ENCODE peak calls at places on chromosomes 7 and 10, in four cellular contexts. G, X, H and U are unnamed samples.

GRCh38 chr10:58023341-58024073 is 244.2 kb downstream of the IPMK start:
- DNase-seq in G (peak; percentile 90), X (no peak), H (peak; percentile 76), U (peak; percentile 75)

GRCh38 chr10:78934499-78934898 is 134.3 kb upstream of the ZMIZ1 start:
- DNase-seq in G (no peak), X (no peak), H (peak; percentile 20), U (no peak)

GRCh38 chr7:106653488-106653887 is 7.5 kb downstream of the CCDC71L start:
- DNase-seq in G (no peak), X (no peak), H (no peak), U (no peak)

GRCh38 chr7:150372271-150373048 is 3.8 kb downstream of the REPIN1 start:
- DNase-seq in G (no peak), X (no peak), H (no peak), U (no peak)

GRCh38 chr10:69389827-69390490 is 26.8 kb downstream of the TACR2 start:
- DNase-seq in G (peak; percentile 26), X (no peak), H (peak; percentile 68), U (no peak)

GRCh38 chr7:81294897-81295515 is 376.2 kb upstream of the SEMA3C start:
- DNase-seq in G (no peak), X (no peak), H (no peak), U (no peak)

GRCh38 chr7:44705434-44705833 is 43.2 kb upstream of the ZMIZ2 start:
- DNase-seq in G (no peak), X (no peak), H (no peak), U (no peak)

GRCh38 chr7:42932861-42933591 is 850 bp downstream of the MRPL32 start:
- DNase-seq in G (peak; percentile 26), X (no peak), H (peak; percentile 55), U (peak; percentile 54)

GRCh38 chr7:97116308-97116707 is 1.2 kb upstream of the SDHAF3 start:
- DNase-seq in G (no peak), X (no peak), H (no peak), U (no peak)

GRCh38 chr7:142323706-142324105 is 65.8 kb upstream of the PRSS58 start:
- DNase-seq in G (no peak), X (no peak), H (no peak), U (no peak)
- TF ChIP-seq CTCF in G (peak; percentile 13), X (peak; percentile 13), H (peak; percentile 34), U (no peak)

GRCh38 chr10:30662809-30663208 is 33.3 kb upstream of the LYZL2 start:
- DNase-seq in G (no peak), X (no peak), H (no peak), U (no peak)
- H3K4me3 ChIP-seq in G (no peak overlapping the region), X (no peak overlapping the region), H (no peak overlapping the region), U (no peak overlapping the region)

GRCh38 chr7:151491859-151492258 is 27.8 kb downstream of the RHEB start:
- DNase-seq in G (peak; percentile 90), X (no peak), H (peak; percentile 83), U (peak; percentile 84)
- TF ChIP-seq CTCF in G (no peak), X (no peak), H (no peak), U (no peak)

GRCh38 chr10:45471531-45472310 is 97.7 kb downstream of the ALOX5 start:
- DNase-seq in G (no peak), X (peak; percentile 78), H (no peak), U (no peak)
- H3K4me3 ChIP-seq in G (no peak overlapping the region), X (no peak overlapping the region), H (no peak overlapping the region), U (no peak overlapping the region)

GRCh38 chr10:99364125-99364524 is 35.0 kb downstream of the CNNM1 start:
- DNase-seq in G (peak; percentile 79), X (no peak), H (peak; percentile 53), U (peak; percentile 84)

GRCh38 chr10:99365311-99365710 is 36.2 kb downstream of the CNNM1 start:
- DNase-seq in G (no peak), X (no peak), H (no peak), U (no peak)

GRCh38 chr10:99358101-99358500 is 28.9 kb downstream of the CNNM1 start:
- DNase-seq in G (no peak), X (no peak), H (no peak), U (no peak)

GRCh38 chr10:99357691-99358090 is 28.5 kb downstream of the CNNM1 start:
- DNase-seq in G (no peak), X (no peak), H (no peak), U (no peak)

GRCh38 chr10:99360935-99361334 is 31.8 kb downstream of the CNNM1 start:
- DNase-seq in G (no peak), X (no peak), H (no peak), U (no peak)
- TF ChIP-seq CTCF in G (no peak), X (no peak), H (no peak), U (no peak)

GRCh38 chr10:22317121-22317370 is 858 bp downstream of the COMMD3 start:
- DNase-seq in G (no peak), X (no peak), H (no peak), U (no peak)

GRCh38 chr10:22316286-22317120 is at the start of gene COMMD3:
- DNase-seq in G (peak; percentile 86), X (peak; percentile 90), H (peak; percentile 89), U (peak; percentile 95)

GRCh38 chr10:22319559-22320558 is 1.0 kb upstream of the BMI1 start:
- DNase-seq in G (no peak), X (no peak), H (no peak), U (no peak)

GRCh38 chr10:22318772-22319171 is 2.1 kb upstream of the BMI1 start:
- DNase-seq in G (no peak), X (no peak), H (no peak), U (no peak)

GRCh38 chr10:22317771-22318565 is 1.8 kb downstream of the COMMD3 start:
- DNase-seq in G (no peak), X (no peak), H (no peak), U (no peak)
- H3K4me3 ChIP-seq in G (no peak overlapping the region), X (no peak overlapping the region), H (no peak overlapping the region), U (peak overlapping the region; percentile 75)

GRCh38 chr10:48658889-48659269 is 25.8 kb upstream of the WDFY4 start:
- DNase-seq in G (no peak), X (no peak), H (no peak), U (no peak)

GRCh38 chr10:48656928-48657327 is 27.7 kb upstream of the WDFY4 start:
- DNase-seq in G (no peak), X (no peak), H (no peak), U (no peak)

GRCh38 chr10:48661441-48661840 is 23.2 kb upstream of the WDFY4 start:
- DNase-seq in G (no peak), X (no peak), H (no peak), U (no peak)

GRCh38 chr10:48658243-48658888 is 26.3 kb upstream of the WDFY4 start:
- DNase-seq in G (peak; percentile 58), X (peak; percentile 75), H (peak; percentile 70), U (peak; percentile 83)

GRCh38 chr10:48659790-48660189 is 24.9 kb upstream of the WDFY4 start:
- DNase-seq in G (no peak), X (no peak), H (peak; percentile 17), U (no peak)
- TF ChIP-seq CTCF in G (peak; percentile 26), X (peak; percentile 17), H (peak; percentile 39), U (peak; percentile 21)

DNA sequence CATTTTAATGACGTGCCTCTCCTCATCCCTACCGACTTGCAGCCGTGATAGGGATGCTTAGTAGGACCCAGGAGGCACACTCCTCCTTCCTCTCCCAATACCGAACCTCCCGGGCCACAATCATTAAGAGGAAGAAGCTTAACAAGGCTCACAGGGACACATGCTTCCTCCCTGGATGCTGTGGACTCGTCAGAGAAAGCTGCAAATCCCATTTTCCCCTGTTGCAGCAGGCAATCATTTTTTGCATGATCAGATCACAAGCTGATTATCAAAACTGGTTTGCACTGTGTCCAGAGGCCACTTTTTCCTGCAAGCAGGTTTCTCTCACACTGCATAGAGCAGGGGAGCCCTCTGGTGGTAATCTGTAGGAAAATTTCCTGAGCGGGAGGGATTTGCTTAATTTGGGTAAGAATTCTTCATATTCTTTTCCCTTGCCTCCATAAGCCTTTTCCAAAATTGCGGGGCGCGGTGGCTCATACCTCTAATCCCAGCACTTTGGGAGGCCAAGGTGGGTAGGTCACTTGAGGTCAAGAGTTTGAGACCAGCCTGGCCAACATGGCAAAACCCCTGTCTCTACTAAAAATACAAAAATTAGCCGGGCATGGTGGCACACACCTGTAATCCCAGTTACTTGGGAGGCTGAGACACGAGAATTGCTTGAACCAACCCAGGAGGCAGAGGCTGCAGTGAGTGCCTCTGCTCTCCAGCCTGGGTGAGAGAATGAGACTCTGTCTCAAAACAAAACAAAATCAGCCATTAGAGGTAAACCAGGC is 16.1 kb upstream of the LAMB4 start:
- DNase-seq in G (peak; percentile 86), X (peak; percentile 65), H (peak; percentile 94), U (peak; percentile 92)
- H3K4me3 ChIP-seq in G (no peak overlapping the region), X (no peak overlapping the region), H (peak overlapping the region; percentile 47), U (peak overlapping the region; percentile 6)